ENCODE peak calls at places on chromosome 12, in eight cellular contexts. F is right lobe of liver, B is stomach, X is breast epithelium, H is tibial nerve, E is ovary, G is sigmoid colon, D is adrenal gland. S is an unnamed sample.
A peak's percentile ranks its signal among the peaks of the same experiment; 100 is the strongest.

GRCh38 chr12:93571854-93572711 is at the start of gene SOCS2:
- DNase-seq in B (peak; percentile 31), H (peak; percentile 24), E (peak; percentile 54), G (peak; percentile 80), F (no peak), D (peak; percentile 51), X (no peak), S (peak; percentile 83)

GRCh38 chr12:111766608-111767361 is at the start of gene ALDH2:
- DNase-seq in D (peak; percentile 71), X (no peak), E (peak; percentile 87), B (peak; percentile 83), F (peak; percentile 91), H (peak; percentile 70), G (peak; percentile 91), S (peak; percentile 89)

GRCh38 chr12:42126963-42127362 is 17.7 kb downstream of the GXYLT1 start:
- DNase-seq in X (no peak), B (no peak), D (no peak), G (no peak), F (no peak), H (no peak), E (no peak), S (no peak)

GRCh38 chr12:118500302-118500701 is 123.9 kb downstream of the SUDS3 start:
- DNase-seq in B (no peak), F (no peak), X (no peak), E (no peak), H (no peak), D (no peak), G (no peak), S (no peak)

GRCh38 chr12:132622437-132623071 is 4.0 kb downstream of the P2RX2 start:
- DNase-seq in F (no peak), G (no peak), E (peak; percentile 74), D (peak; percentile 44), H (no peak), X (no peak), B (no peak), S (no peak)

GRCh38 chr12:116361404-116362223 is 84.1 kb upstream of the MED13L start:
- DNase-seq in H (no peak), F (no peak), E (no peak), X (no peak), D (no peak), B (no peak), G (no peak), S (peak; percentile 68)

GRCh38 chr12:100215209-100215608 is 14.6 kb downstream of the ACTR6 start:
- DNase-seq in D (no peak), G (no peak), B (no peak), X (no peak), F (no peak), E (no peak), H (no peak), S (no peak)

GRCh38 chr12:77995436-77996167 is 164.9 kb downstream of the NAV3 start:
- DNase-seq in G (no peak), B (no peak), H (no peak), X (no peak), E (no peak), F (no peak), D (no peak), S (no peak)

DNA sequence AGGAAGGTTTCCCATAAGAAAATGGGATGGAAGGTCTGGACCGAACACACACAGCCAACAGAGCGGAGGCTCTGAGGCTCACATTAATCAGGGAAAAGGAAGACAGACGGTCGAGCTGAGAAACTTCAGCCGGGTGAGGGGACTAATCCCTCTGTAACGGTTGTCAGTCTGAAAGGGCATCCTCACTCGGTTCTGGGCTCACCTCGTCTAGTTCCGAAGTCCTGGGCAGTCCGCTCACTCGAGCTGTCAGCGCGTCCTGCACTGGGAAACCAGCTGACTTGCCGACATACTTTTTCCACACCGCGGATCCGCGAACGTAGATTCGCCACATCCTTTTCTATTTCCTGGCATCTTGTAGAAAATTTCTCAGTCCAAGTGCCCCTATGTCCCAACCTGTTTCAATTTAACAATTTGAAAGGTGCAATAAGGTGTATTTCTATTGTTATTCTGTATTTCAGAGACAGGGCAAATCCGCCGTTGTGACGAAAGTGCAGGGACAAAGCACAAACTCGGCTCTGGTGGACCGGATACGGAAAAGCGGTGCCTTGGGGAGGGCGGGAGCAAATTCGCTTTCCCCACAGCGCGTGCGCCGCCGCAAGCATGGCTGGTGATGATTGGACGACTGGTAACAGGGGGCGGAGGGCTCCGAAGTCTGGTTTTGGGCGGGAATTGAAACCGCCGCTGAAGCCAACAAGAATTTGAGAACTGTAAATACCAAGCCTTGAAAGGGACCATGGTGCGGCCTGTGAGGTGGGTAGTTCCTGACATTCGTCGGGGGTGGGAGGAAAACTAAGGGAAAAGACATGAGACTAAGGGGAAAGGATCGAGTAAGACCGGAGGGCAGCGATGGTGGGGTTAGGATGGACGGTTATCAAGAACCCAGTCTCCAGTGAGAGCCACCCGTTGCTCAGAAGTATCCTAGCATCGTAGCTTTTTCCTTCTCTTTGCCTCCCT is at the start of gene RAD51AP1:
- DNase-seq in D (peak; percentile 97), B (peak; percentile 94), F (peak; percentile 96), G (peak; percentile 96), X (peak; percentile 89), H (peak; percentile 88), E (peak; percentile 92), S (peak; percentile 97)
- TF ChIP-seq POLR2A in D (peak; percentile 32), B (no peak), F (peak; percentile 49), G (no peak), X (no peak), H (no peak), E (no peak), S (no peak)

GRCh38 chr12:29519585-29520182 is 22.2 kb upstream of the OVCH1 start:
- DNase-seq in B (no peak), D (no peak), G (no peak), E (peak; percentile 40), H (peak; percentile 64), X (no peak), F (no peak), S (no peak)

GRCh38 chr12:29521951-29522350 is 24.5 kb upstream of the OVCH1 start:
- DNase-seq in F (no peak), E (no peak), D (no peak), H (no peak), G (no peak), B (no peak), X (no peak), S (no peak)

GRCh38 chr12:29517265-29517664 is 19.8 kb upstream of the OVCH1 start:
- DNase-seq in D (no peak), B (no peak), X (no peak), H (no peak), F (peak; percentile 52), E (no peak), G (no peak), S (no peak)

GRCh38 chr12:29518407-29518806 is 20.9 kb upstream of the OVCH1 start:
- DNase-seq in F (no peak), X (no peak), D (no peak), G (no peak), H (no peak), E (no peak), B (no peak), S (no peak)

DNA sequence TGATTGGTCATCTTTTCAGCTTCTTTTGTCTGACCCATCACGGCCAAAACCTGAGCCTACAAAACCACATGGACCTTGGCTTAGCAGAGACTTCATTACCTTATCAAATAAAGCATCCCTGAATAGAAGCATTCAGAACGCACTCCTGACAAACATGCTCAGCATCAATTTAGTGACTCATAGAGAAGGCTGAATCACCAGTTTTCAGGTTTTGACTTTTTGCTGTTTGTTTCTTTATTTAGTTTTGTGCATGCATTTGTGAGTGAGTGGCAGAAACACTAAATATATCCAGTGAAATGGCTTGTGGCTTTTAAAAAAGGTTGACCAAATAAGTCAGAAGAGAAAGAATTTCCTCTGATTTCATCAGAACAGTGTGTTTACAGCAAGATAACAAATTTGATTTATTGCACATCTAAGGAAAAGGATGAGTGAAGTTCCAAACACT is 19.0 kb upstream of the OVCH1 start:
- DNase-seq in B (no peak), H (no peak), X (no peak), E (no peak), G (no peak), F (no peak), D (no peak), S (no peak)
- H3K4me1 ChIP-seq in B (no peaks in the 10 kb centered on the region), H (no peaks in the 10 kb centered on the region), X (no peaks in the 10 kb centered on the region), E (no peaks in the 10 kb centered on the region), G (no peaks in the 10 kb centered on the region), F (no peaks in the 10 kb centered on the region), D (no peaks in the 10 kb centered on the region), S (no peaks in the 10 kb centered on the region)

DNA sequence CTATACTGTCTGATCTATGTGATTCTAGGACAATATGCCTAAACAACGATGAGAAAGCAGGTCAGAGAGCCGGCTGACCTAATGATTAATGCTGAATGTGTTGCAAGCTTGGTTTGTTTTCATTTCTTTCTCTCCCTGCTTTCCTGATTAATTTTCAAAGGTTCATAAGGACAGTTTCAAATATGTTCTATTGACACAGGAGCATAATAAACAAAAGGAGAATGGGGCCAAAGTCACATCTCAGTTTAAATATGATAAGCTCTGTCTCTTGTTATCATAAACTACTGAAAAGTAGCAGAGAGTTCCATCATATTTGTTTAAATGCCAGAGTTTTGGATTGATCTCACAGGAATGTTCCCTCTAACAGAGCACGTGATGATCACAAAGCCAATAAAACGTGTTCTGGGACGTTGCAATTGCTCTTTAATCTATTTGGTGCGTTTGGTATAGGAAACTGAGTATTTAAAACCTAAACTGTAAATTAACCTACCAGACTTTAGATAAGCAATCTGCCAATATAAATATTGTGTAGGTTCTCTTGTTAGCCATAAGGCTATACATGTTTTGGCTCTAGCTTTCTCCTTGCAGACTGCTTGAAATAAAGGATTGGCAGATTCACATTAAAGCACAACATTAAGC is 3.7 kb upstream of the HSD17B6 start:
- DNase-seq in E (no peak), F (no peak), H (no peak), B (no peak), X (no peak), D (no peak), G (no peak), S (no peak)
- H3K27ac ChIP-seq in E (no peak overlapping the region), F (peak overlapping the region; percentile 24), H (no peak overlapping the region), B (peak overlapping the region; percentile 15), X (no peak overlapping the region), D (peak overlapping the region; percentile 25), G (no peak overlapping the region), S (no peak overlapping the region)

GRCh38 chr12:123976227-123976826 is 3.3 kb downstream of the ZNF664 start:
- DNase-seq in G (no peak), H (no peak), E (no peak), X (no peak), D (no peak), B (no peak), F (no peak), S (no peak)

GRCh38 chr12:123971449-123971769 is 1.2 kb downstream of the CCDC92 start:
- DNase-seq in H (no peak), G (no peak), F (no peak), X (no peak), D (no peak), E (no peak), B (no peak), S (no peak)

GRCh38 chr12:123972448-123973401 is at the start of the genes CCDC92 and ZNF664:
- DNase-seq in X (peak; percentile 84), H (peak; percentile 76), F (peak; percentile 97), E (peak; percentile 93), G (peak; percentile 95), D (peak; percentile 92), B (peak; percentile 95), S (peak; percentile 99)

GRCh38 chr12:123973552-123974341 is 732 bp downstream of the ZNF664 start:
- DNase-seq in F (peak; percentile 57), X (peak; percentile 21), E (peak; percentile 46), B (peak; percentile 52), G (peak; percentile 71), H (no peak), D (peak; percentile 25), S (peak; percentile 88)

DNA sequence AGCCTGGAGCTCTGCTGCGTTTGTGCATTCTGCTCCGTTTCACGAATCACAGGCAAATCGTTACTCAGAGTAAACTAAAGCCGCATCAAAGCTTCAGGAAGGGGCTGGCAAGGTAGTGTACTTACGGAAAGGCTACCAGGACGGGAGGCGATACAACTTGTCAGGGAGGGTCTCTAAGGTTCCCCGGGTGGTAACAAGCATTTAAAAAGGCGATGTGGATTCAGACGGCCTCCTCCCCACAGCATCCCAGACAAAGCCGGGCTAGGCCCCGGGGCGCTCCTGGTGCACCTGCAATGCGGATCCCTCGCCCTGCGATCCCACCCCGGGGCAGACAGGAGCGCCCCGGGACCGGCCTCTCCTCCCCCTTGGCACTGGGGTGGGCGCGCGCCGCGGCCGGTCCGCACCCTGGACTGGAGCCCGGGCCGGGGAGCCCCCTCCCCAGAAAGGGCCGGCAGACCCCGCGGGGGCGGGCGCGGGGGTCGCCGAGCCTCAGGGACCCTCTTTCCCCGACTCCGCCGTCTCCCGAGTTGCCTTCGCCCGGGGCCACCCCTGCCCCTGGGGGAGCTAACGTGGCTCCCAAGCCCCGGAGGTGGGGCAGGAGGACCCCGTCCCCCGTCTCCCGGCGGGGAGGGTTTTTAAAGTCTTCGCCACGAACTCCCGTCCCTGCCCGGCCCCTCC is 722 bp downstream of the CCDC92 start:
- DNase-seq in F (peak; percentile 58), E (peak; percentile 50), B (peak; percentile 38), X (peak; percentile 22), G (peak; percentile 71), D (peak; percentile 27), H (peak; percentile 24), S (no peak)
- TF ChIP-seq POLR2A in F (peak; percentile 43), E (no peak), B (no peak), X (no peak), G (no peak), D (peak; percentile 63), H (no peak), S (no peak)